ENCODE peak calls at places on chromosomes 3 and 15, in seven cellular contexts. L is HFFc6, T is lung, W is heart left ventricle, N is Calu3, Y is ascending aorta, F is hepatocyte. X is an unnamed sample.

GRCh38 chr15:60762167-60762566 is 283.2 kb upstream of the ICE2 start:
- DNase-seq in L (no peak), T (no peak), W (no peak), N (no peak), Y (no peak), F (no peak), X (no peak)

GRCh38 chr3:139520028-139520737 is 19.4 kb downstream of the RBP1 start:
- DNase-seq in L (no peak), T (no peak), W (no peak), N (peak; percentile 88), Y (no peak), F (peak; percentile 44), X (no peak)

GRCh38 chr3:127699098-127699945 is 26.6 kb downstream of the ABTB1 start:
- DNase-seq in L (peak; percentile 28), T (no peak), W (peak; percentile 27), N (no peak), Y (no peak), F (no peak), X (no peak)

GRCh38 chr15:65369148-65369547 is 8.7 kb downstream of the IGDCC3 start:
- DNase-seq in L (no peak), T (no peak), W (no peak), N (no peak), Y (no peak), F (no peak), X (no peak)

GRCh38 chr3:46095307-46095706 is 68.0 kb upstream of the XCR1 start:
- DNase-seq in L (no peak), T (no peak), W (no peak), N (no peak), Y (no peak), F (no peak), X (no peak)

GRCh38 chr3:110579841-110580550 is 491.6 kb upstream of the NECTIN3 start:
- DNase-seq in L (peak; percentile 46), T (no peak), W (no peak), N (no peak), Y (no peak), F (no peak), X (no peak)

GRCh38 chr3:190131329-190131728 is 10.6 kb upstream of the P3H2 start:
- DNase-seq in L (peak; percentile 38), T (no peak), W (no peak), N (peak; percentile 67), Y (no peak), F (no peak), X (no peak)

GRCh38 chr3:167854846-167855245 is 119.3 kb downstream of the SERPINI1 start:
- DNase-seq in L (no peak), T (no peak), W (no peak), N (no peak), Y (no peak), F (no peak), X (no peak)

GRCh38 chr3:85120879-85121278 is 162.1 kb downstream of the CADM2 start:
- DNase-seq in L (no peak), T (no peak), W (no peak), N (no peak), Y (no peak), F (no peak), X (no peak)

DNA sequence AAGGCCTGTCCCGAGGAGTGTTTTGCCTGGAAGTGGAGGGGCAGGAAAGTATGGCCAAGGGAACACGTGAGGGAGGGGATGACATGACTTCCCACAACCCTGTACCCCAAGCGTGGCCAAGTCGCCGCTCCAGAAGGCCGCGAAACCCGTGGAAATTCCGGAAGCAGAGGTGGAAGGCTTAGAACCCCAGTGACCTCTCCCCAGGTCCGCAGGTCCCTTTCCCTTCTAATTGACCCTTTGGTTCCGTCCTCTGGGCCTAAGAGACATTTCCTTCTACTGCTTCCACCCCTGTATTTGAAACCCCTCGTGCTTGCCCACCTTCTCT is 548 bp upstream of the BTBD1 start:
- DNase-seq in L (no peak), T (no peak), W (no peak), N (no peak), Y (no peak), F (no peak), X (no peak)
- TF ChIP-seq CTCF in L (no peak), T (no peak), W (no peak), N (no peak), Y (no peak), F (no peak), X (no peak)

DNA sequence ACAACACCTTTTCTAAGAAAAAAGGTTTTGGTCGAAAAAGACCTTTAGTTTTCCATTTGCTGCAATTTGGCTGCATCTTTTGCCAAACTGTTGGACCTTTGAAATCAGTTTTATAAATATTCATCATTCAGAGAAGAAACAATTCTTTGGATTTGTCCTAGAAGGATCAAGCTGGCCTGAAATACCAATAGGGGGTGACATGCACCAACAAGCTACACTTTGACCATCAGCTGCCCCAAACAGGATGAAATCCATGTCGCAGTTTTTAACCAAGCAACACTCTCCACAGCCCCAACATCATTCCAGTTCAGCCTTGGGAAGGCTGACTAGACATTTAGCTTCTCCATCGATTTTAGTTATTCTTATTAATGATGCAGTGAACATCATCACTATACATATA is 9.8 kb downstream of the RPL15 start:
- DNase-seq in L (no peak), T (no peak), W (no peak), N (peak; percentile 23), Y (no peak), F (no peak), X (no peak)
- TF ChIP-seq CTCF in L (peak; percentile 39), T (no peak), W (no peak), N (no peak), Y (peak; percentile 25), F (no peak), X (no peak)

DNA sequence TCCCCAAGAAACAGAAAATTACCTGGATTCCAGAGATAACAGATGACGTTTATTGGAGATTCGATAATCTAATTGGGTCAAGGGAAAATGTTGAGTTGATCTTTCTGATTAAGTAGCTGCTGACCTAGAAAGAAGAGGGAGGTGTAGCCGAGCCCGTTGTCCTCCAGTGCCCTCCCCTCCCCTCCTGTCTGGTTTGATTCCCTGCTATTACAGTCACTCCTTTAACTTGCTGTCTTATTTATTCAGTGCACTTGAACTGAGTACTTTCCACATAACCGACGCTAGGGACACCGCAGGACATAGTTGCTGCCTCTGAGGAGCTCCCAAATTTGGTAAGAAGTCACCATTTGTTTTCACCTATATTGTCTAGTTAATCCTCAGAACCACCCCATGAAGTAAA is 103.7 kb downstream of the AQP9 start:
- DNase-seq in L (peak; percentile 8), T (no peak), W (no peak), N (no peak), Y (no peak), F (no peak), X (no peak)
- TF ChIP-seq CTCF in L (peak; percentile 10), T (no peak), W (no peak), N (no peak), Y (no peak), F (no peak), X (no peak)

GRCh38 chr15:69150336-69150735 is 10.1 kb upstream of the GLCE start:
- DNase-seq in L (no peak), T (no peak), W (no peak), N (no peak), Y (no peak), F (no peak), X (no peak)

GRCh38 chr15:69156726-69157381 is 3.6 kb upstream of the GLCE start:
- DNase-seq in L (no peak), T (no peak), W (no peak), N (no peak), Y (no peak), F (no peak), X (no peak)

GRCh38 chr15:69153067-69153466 is 7.4 kb upstream of the GLCE start:
- DNase-seq in L (no peak), T (no peak), W (no peak), N (no peak), Y (no peak), F (no peak), X (no peak)

GRCh38 chr15:69154684-69155083 is 5.8 kb upstream of the GLCE start:
- DNase-seq in L (peak; percentile 74), T (no peak), W (no peak), N (peak; percentile 43), Y (no peak), F (no peak), X (no peak)

GRCh38 chr15:69154026-69154425 is 6.4 kb upstream of the GLCE start:
- DNase-seq in L (no peak), T (no peak), W (no peak), N (no peak), Y (no peak), F (no peak), X (no peak)
- TF ChIP-seq CTCF in L (no peak), T (no peak), W (no peak), N (no peak), Y (no peak), F (no peak), X (no peak)

GRCh38 chr15:47731230-47731629 is 13.9 kb downstream of the SEMA6D start:
- DNase-seq in L (no peak), T (no peak), W (no peak), N (no peak), Y (no peak), F (no peak), X (no peak)
- TF ChIP-seq CTCF in L (no peak), T (no peak), W (no peak), N (no peak), Y (no peak), F (no peak), X (no peak)

GRCh38 chr3:123941150-123941941 is 19.7 kb downstream of the CCDC14 start:
- DNase-seq in L (peak; percentile 16), T (no peak), W (no peak), N (no peak), Y (no peak), F (no peak), X (no peak)
- TF ChIP-seq CTCF in L (peak; percentile 72), T (no peak), W (peak; percentile 10), N (no peak), Y (peak; percentile 31), F (peak; percentile 35), X (no peak)

X was measured in omental fat pad.